ENCODE peak calls at places on chromosomes 12 and 14, in five cellular contexts. U is fibroblast of lung; O is effector memory CD4-positive, alpha-beta T cell; J is GM23338; B is mammary epithelial cell. H is an unnamed sample.
A peak's percentile ranks its signal among the peaks of the same experiment; 100 is the strongest.

GRCh38 chr12:43111608-43112007 is 440.4 kb downstream of the ADAMTS20 start:
- DNase-seq in U (peak; percentile 84), J (no peak), B (no peak), O (no peak), H (no peak)

GRCh38 chr14:54252072-54252730 is 144.6 kb upstream of the CDKN3 start:
- DNase-seq in U (peak; percentile 98), B (peak; percentile 88), J (no peak), O (no peak), H (no peak)

GRCh38 chr14:30621354-30621953 is 665 bp upstream of the SCFD1 start:
- DNase-seq in U (peak; percentile 29), O (no peak), J (peak; percentile 56), B (peak; percentile 22), H (peak; percentile 16)

GRCh38 chr12:16335838-16336237 is 11.6 kb upstream of the MGST1 start:
- DNase-seq in B (no peak), J (no peak), U (no peak), O (no peak), H (no peak)

GRCh38 chr12:21324551-21324950 is 10.2 kb downstream of the SLCO1A2 start:
- DNase-seq in B (no peak), U (no peak), J (peak; percentile 86), O (no peak), H (no peak)

GRCh38 chr12:29072631-29073030 is 76.4 kb upstream of the FAR2 start:
- DNase-seq in B (peak; percentile 74), J (peak; percentile 28), O (no peak), U (peak; percentile 28), H (no peak)

GRCh38 chr14:92971601-92972180 is 48.7 kb downstream of the CHGA start:
- DNase-seq in B (no peak), U (no peak), J (no peak), O (no peak), H (no peak)

GRCh38 chr14:78633747-78634146 is 463.6 kb downstream of the NRXN3 start:
- DNase-seq in J (no peak), O (no peak), U (no peak), B (no peak), H (no peak)

GRCh38 chr12:97756066-97756701 is 293.6 kb downstream of the RMST start:
- DNase-seq in O (no peak), B (no peak), U (no peak), J (no peak), H (no peak)

GRCh38 chr14:67474366-67474765 is 14.2 kb downstream of the TMEM229B start:
- DNase-seq in O (no peak), J (no peak), U (no peak), B (no peak), H (no peak)

GRCh38 chr14:69854598-69854997 is 24.6 kb upstream of the SMOC1 start:
- DNase-seq in J (no peak), U (no peak), O (no peak), B (no peak), H (no peak)

GRCh38 chr12:49487605-49488004 is 51.2 kb upstream of the KCNH3 start:
- DNase-seq in O (no peak), U (peak; percentile 62), B (no peak), J (no peak), H (no peak)

GRCh38 chr14:65824285-65824977 is 411.9 kb downstream of the FUT8 start:
- DNase-seq in J (peak; percentile 83), B (peak; percentile 42), O (peak; percentile 43), U (peak; percentile 57), H (peak; percentile 39)

GRCh38 chr12:32603858-32604257 is 75.2 kb upstream of the DNM1L start:
- DNase-seq in U (peak; percentile 73), O (no peak), J (no peak), B (peak; percentile 71), H (no peak)

GRCh38 chr14:96253140-96253539 is 2.9 kb upstream of the BDKRB1 start:
- DNase-seq in B (peak; percentile 68), U (peak; percentile 97), O (no peak), J (no peak), H (no peak)

GRCh38 chr14:70027785-70028428 is 148.7 kb downstream of the SMOC1 start:
- DNase-seq in J (peak; percentile 89), B (no peak), U (peak; percentile 10), O (peak; percentile 17), H (peak; percentile 5)

GRCh38 chr12:92369643-92370042 is 224.0 kb upstream of the BTG1 start:
- DNase-seq in U (peak; percentile 72), B (peak; percentile 90), J (no peak), O (no peak), H (no peak)

GRCh38 chr12:78918221-78918620 is 53.6 kb downstream of the SYT1 start:
- DNase-seq in O (no peak), B (no peak), J (no peak), U (peak; percentile 30), H (no peak)

GRCh38 chr14:32203928-32204357 is 874 bp upstream of the RNU6-8 start:
- DNase-seq in U (peak; percentile 5), O (no peak), B (no peak), J (peak; percentile 44), H (peak; percentile 30)

GRCh38 chr12:64780531-64781373 is 21.5 kb upstream of the GNS start:
- DNase-seq in U (peak; percentile 4), B (peak; percentile 24), O (no peak), J (peak; percentile 66), H (no peak)

GRCh38 chr12:122031342-122032216 is 9.9 kb downstream of the BCL7A start:
- DNase-seq in J (peak; percentile 81), B (no peak), O (no peak), U (no peak), H (no peak)

GRCh38 chr12:47742253-47742825 is 16.3 kb downstream of the RAPGEF3 start:
- DNase-seq in J (peak; percentile 79), U (no peak), B (no peak), O (peak; percentile 71), H (peak; percentile 66)

GRCh38 chr14:105047283-105048016 is 17.8 kb downstream of the GPR132 start:
- DNase-seq in U (no peak), J (no peak), O (no peak), B (no peak), H (no peak)

GRCh38 chr12:90023207-90023870 is 314.7 kb upstream of the ATP2B1 start:
- DNase-seq in U (no peak), O (no peak), J (no peak), B (no peak), H (no peak)

GRCh38 chr14:69999246-69999645 is 120.0 kb downstream of the SMOC1 start:
- DNase-seq in U (peak; percentile 92), J (no peak), B (peak; percentile 100), O (no peak), H (no peak)

GRCh38 chr14:100587763-100588411 is 670 bp upstream of the BEGAIN start:
- DNase-seq in J (no peak), U (no peak), B (no peak), O (no peak), H (no peak)

GRCh38 chr12:92759634-92760268 is 57.0 kb downstream of the PLEKHG7 start:
- DNase-seq in B (peak; percentile 87), J (no peak), O (no peak), U (peak; percentile 98), H (no peak)

GRCh38 chr12:89706551-89707348 is 1.9 kb downstream of the ATP2B1 start:
- DNase-seq in O (no peak), U (peak; percentile 26), B (peak; percentile 62), J (peak; percentile 5), H (peak; percentile 7)

GRCh38 chr12:98745578-98746391 is 100.7 kb downstream of the APAF1 start:
- DNase-seq in U (no peak), O (no peak), B (no peak), J (peak; percentile 57), H (peak; percentile 17)

GRCh38 chr12:107990325-107990724 is 138.8 kb upstream of the WSCD2 start:
- DNase-seq in U (no peak), J (peak; percentile 91), O (peak; percentile 29), B (peak; percentile 8), H (no peak)

GRCh38 chr12:62505786-62506185 is 39.2 kb downstream of the MON2 start:
- DNase-seq in U (no peak), B (no peak), O (no peak), J (no peak), H (no peak)

GRCh38 chr12:95773320-95773719 is 17.2 kb downstream of the NTN4 start:
- DNase-seq in O (no peak), J (no peak), B (no peak), U (no peak), H (no peak)

GRCh38 chr14:69081271-69081670 is 71.6 kb downstream of the DCAF5 start:
- DNase-seq in O (no peak), J (no peak), U (peak; percentile 39), B (no peak), H (no peak)

GRCh38 chr12:25822281-25822680 is 136.2 kb upstream of the RASSF8 start:
- DNase-seq in U (no peak), B (no peak), O (no peak), J (no peak), H (no peak)

GRCh38 chr14:75535164-75535898 is 13.1 kb downstream of the BATF start:
- DNase-seq in O (no peak), B (no peak), U (no peak), J (no peak), H (no peak)

GRCh38 chr14:75531660-75532317 is 9.5 kb downstream of the BATF start:
- DNase-seq in J (no peak), U (peak; percentile 8), B (no peak), O (no peak), H (no peak)

GRCh38 chr14:75533791-75534190 is 11.5 kb downstream of the BATF start:
- DNase-seq in O (no peak), U (no peak), J (no peak), B (no peak), H (no peak)

GRCh38 chr14:75527449-75528163 is 5.3 kb downstream of the BATF start:
- DNase-seq in U (no peak), B (no peak), O (no peak), J (no peak), H (no peak)

GRCh38 chr14:75531256-75531655 is 9.0 kb downstream of the BATF start:
- DNase-seq in O (no peak), B (no peak), U (no peak), J (no peak), H (no peak)
- H3K4me3 ChIP-seq in O (no peak overlapping the region), B (no peak overlapping the region), U (no peak overlapping the region), J (no peak overlapping the region), H (peak overlapping the region; percentile 62)

GRCh38 chr14:90575781-90576180 is 179.0 kb downstream of the CALM1 start:
- DNase-seq in J (no peak), B (no peak), O (no peak), U (no peak), H (no peak)
- H3K4me3 ChIP-seq in J (no peak overlapping the region), B (no peak overlapping the region), O (no peak overlapping the region), U (no peak overlapping the region), H (no peak overlapping the region)

GRCh38 chr12:105740970-105741725 is 397.6 kb downstream of the NUAK1 start:
- DNase-seq in J (no peak), O (no peak), U (peak; percentile 64), B (no peak), H (no peak)
- H3K4me3 ChIP-seq in J (no peak overlapping the region), O (no peak overlapping the region), U (no peak overlapping the region), B (no peak overlapping the region), H (no peak overlapping the region)

GRCh38 chr12:53380797-53381738 is 1.1 kb downstream of the SP1 start:
- DNase-seq in B (peak; percentile 65), U (peak; percentile 47), O (no peak), J (peak; percentile 45), H (no peak)
- H3K4me3 ChIP-seq in B (peak overlapping the region; percentile 46), U (peak overlapping the region; percentile 40), O (peak overlapping the region; percentile 42), J (peak overlapping the region; percentile 66), H (peak overlapping the region; percentile 83)

GRCh38 chr14:88325883-88326282 is 2.8 kb upstream of the KCNK10 start:
- DNase-seq in U (no peak), O (no peak), B (no peak), J (peak; percentile 3), H (no peak)
- H3K4me3 ChIP-seq in U (no peak overlapping the region), O (no peak overlapping the region), B (no peak overlapping the region), J (peak overlapping the region; percentile 76), H (no peak overlapping the region)

GRCh38 chr12:10362828-10363664 is 26.8 kb downstream of the KLRK1 start:
- DNase-seq in J (peak; percentile 52), B (peak; percentile 58), O (no peak), U (peak; percentile 48), H (no peak)
- H3K4me3 ChIP-seq in J (no peak overlapping the region), B (peak overlapping the region; percentile 52), O (no peak overlapping the region), U (no peak overlapping the region), H (no peak overlapping the region)

H was measured in CD4-positive, CD25-positive, alpha-beta regulatory T cell.